ENCODE peak calls at places on chromosome 4, in five cellular contexts. Z is uterus, J is fibroblast of lung, C is upper lobe of right lung, H is stomach. V is an unnamed sample. For H3K4me1, the result is how much of the 10 kb centered on the place peaks cover.

GRCh38 chr4:8896506-8896905 is 24.9 kb upstream of the HMX1 start:
- DNase-seq in Z (no peak), J (no peak), C (no peak), H (no peak), V (no peak)

GRCh38 chr4:69951602-69952001 is 13.9 kb downstream of the CSN2 start:
- DNase-seq in Z (no peak), J (peak), C (no peak), H (no peak), V (no peak)

GRCh38 chr4:30619679-30620078 is 100.5 kb upstream of the PCDH7 start:
- DNase-seq in Z (no peak), J (peak), C (no peak), H (no peak), V (no peak)

GRCh38 chr4:121096629-121097028 is 24.3 kb upstream of the NDNF start:
- DNase-seq in Z (no peak), J (peak), C (no peak), H (no peak), V (no peak)

GRCh38 chr4:150256841-150257273 is 178.6 kb downstream of the DCLK2 start:
- DNase-seq in Z (no peak), J (no peak), C (no peak), H (no peak), V (peak)

GRCh38 chr4:23956601-23957364 is 66.9 kb upstream of the PPARGC1A start:
- DNase-seq in Z (no peak), J (no peak), C (no peak), H (no peak), V (no peak)

GRCh38 chr4:78356251-78356650 is 195.3 kb upstream of the ANXA3 start:
- DNase-seq in Z (no peak), J (peak), C (no peak), H (no peak), V (no peak)

GRCh38 chr4:170464614-170465197 is 374.9 kb upstream of the AADAT start:
- DNase-seq in Z (no peak), J (no peak), C (no peak), H (no peak), V (no peak)

GRCh38 chr4:98509641-98510170 is 148.7 kb downstream of the TSPAN5 start:
- DNase-seq in Z (no peak), J (no peak), C (no peak), H (no peak), V (no peak)

GRCh38 chr4:10173039-10173753 is 56.6 kb upstream of the WDR1 start:
- DNase-seq in Z (peak), J (peak), C (no peak), H (peak), V (no peak)

GRCh38 chr4:70114091-70114490 is 39.9 kb upstream of the PRR27 start:
- DNase-seq in Z (no peak), J (no peak), C (no peak), H (no peak), V (no peak)

GRCh38 chr4:77852892-77853495 is 9.6 kb upstream of the MRPL1 start:
- DNase-seq in Z (no peak), J (no peak), C (no peak), H (no peak), V (no peak)

GRCh38 chr4:30757357-30757756 is 37.2 kb downstream of the PCDH7 start:
- DNase-seq in Z (no peak), J (peak), C (no peak), H (no peak), V (no peak)

GRCh38 chr4:60389636-60390035 is 810.5 kb upstream of the ADGRL3 start:
- DNase-seq in Z (no peak), J (peak), C (no peak), H (no peak), V (no peak)

GRCh38 chr4:74316397-74316796 is 8.1 kb downstream of the EPGN start:
- DNase-seq in Z (no peak), J (no peak), C (no peak), H (no peak), V (no peak)

GRCh38 chr4:152512483-152512882 is 23.4 kb downstream of the FBXW7 start:
- DNase-seq in Z (no peak), J (no peak), C (no peak), H (no peak), V (no peak)
- H3K4me1 ChIP-seq in Z (under half), J (under half), C (under half), H (under half), V (under half)

GRCh38 chr4:95549246-95550138 is 719 bp upstream of the UNC5C start:
- DNase-seq in Z (peak), J (peak), C (peak), H (peak), V (peak)

GRCh38 chr4:95548738-95549245 is at the start of gene UNC5C:
- DNase-seq in Z (peak), J (peak), C (peak), H (peak), V (peak)

GRCh38 chr4:95551653-95552052 is 2.9 kb upstream of the UNC5C start:
- DNase-seq in Z (no peak), J (no peak), C (no peak), H (no peak), V (no peak)

GRCh38 chr4:95552942-95553550 is 4.3 kb upstream of the UNC5C start:
- DNase-seq in Z (no peak), J (no peak), C (no peak), H (no peak), V (no peak)

GRCh38 chr4:95550566-95550965 is 1.8 kb upstream of the UNC5C start:
- DNase-seq in Z (no peak), J (no peak), C (no peak), H (no peak), V (no peak)
- TF ChIP-seq CTCF in Z (no peak), J (no peak), C (no peak), H (no peak), V (no peak)

DNA sequence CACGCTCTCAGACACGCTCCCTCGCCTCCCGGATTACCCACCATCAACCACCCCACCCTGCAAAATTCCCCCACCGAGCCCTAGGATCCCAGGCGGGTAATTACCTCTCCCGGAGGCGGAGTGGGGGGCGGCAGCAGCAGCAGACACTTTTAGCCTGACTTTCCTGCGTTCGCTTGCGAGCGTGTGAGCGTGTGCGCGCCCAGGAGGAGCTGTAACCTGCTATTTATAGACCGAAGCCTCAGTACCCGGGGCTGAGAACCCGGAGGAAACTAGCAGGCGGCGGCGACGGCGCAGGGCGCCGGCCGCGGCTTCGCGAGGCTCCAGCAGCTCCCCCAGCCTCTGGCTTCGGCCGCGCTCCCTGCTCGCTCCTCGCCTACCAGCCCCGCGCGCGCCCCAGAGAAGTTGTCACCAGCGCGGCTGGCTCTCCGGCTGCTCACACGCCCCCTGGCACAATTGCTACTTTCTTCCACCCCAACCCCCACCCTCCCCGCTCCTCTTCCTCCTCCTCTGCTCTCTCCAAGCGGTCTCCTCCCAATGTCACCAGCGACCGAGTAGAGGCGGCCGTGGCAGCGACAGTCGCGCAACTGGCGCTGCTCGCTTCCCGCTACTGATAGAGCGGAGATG is at the start of gene INPP4B:
- DNase-seq in Z (peak), J (peak), C (peak), H (peak), V (peak)
- H3K4me3 ChIP-seq in Z (peak), J (peak), C (peak), H (peak), V (peak)

DNA sequence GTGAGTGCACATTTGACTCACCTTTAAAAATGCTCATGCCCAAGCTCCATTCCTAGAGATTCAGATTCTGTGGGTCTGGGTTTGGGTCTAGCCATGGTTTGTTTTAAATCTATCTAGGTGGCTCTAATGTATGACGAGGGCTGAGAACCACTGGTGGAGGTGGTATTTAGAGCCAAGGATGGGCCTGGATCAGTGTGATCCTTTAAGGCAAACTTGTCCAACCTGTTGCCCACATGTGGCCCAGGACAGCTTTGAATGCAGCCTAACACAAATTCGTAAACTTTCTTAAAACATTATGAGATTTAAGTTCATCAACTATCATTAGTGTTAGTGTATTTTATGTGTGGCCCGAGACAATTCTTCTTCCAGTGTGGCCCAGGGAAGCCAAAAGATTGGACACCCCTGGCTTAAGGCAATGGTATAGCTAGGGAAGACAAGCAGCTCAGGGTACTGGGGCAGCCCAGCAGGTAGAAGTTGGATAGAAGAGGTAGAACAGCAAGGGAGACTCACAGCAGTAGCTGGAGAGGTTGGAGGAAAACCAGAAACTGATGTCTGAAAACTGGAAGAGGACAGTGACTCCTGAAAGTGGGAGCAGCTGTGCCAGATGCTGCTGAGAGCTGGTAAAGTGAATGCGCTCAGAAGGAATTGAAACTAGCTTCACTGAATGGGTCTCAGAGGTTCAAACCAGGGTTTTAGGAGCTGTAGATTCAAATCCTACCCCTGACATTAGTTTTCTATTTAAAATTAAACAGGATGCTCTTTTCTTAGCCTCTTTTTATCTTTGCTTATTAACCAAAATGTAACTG is 18.2 kb downstream of the ADD1 start:
- DNase-seq in Z (no peak), J (no peak), C (no peak), H (no peak), V (no peak)
- H3K4me1 ChIP-seq in Z (under half), J (under half), C (half or more), H (half or more), V (half or more)

GRCh38 chr4:7877131-7877530 is 62.5 kb downstream of the AFAP1 start:
- DNase-seq in Z (no peak), J (no peak), C (no peak), H (no peak), V (no peak)

GRCh38 chr4:7878323-7878722 is 61.3 kb downstream of the AFAP1 start:
- DNase-seq in Z (no peak), J (no peak), C (no peak), H (no peak), V (no peak)

GRCh38 chr4:7874838-7875237 is 64.8 kb downstream of the AFAP1 start:
- DNase-seq in Z (no peak), J (no peak), C (no peak), H (no peak), V (no peak)

GRCh38 chr4:7873881-7874280 is 65.8 kb downstream of the AFAP1 start:
- DNase-seq in Z (no peak), J (peak), C (no peak), H (no peak), V (no peak)

DNA sequence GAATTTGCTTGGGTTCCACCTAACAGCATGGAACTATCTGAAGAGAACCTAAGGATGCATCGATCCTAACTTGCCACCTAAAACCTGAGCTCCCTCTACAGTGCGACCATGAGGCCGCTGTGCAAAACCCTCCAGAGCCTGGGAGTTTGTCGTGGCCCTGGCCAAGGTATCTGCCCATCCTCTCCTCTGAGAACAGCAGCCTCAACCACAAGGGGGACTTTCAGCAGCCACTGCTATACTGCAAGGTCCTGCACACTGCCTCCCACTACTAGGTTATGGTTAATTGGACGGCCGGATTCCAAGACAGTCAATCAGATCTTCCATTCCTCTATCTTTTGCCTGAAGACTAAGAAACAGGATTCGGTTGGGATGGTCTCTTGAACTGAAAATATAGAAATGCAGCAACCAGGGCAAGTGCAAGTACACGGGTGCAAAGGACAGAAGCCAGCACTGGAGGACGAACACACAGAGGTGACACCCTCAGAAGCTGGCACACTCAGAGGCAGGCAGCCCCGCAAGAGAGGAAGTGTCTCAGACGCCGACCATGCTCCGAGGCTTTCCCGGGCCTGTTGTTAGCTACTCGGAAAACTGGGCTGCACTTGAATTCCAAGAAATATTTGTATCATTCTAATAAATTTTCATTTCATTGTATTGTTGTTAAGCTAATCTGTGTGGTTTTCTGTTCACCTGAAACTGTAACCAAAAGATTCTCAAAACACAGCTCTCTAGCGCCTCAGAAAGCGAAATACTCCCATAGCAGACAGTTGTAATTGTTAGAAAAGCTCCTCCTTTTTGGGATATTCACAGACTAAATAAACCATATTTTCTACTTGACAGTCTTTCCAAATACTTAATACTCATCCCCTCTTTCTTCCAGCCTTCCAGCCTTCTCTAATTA is 63.3 kb downstream of the AFAP1 start:
- DNase-seq in Z (peak), J (peak), C (no peak), H (no peak), V (no peak)
- TF ChIP-seq CTCF in Z (no peak), J (peak), C (peak), H (peak), V (no peak)

GRCh38 chr4:89358935-89359364 is 51.4 kb upstream of the GPRIN3 start:
- DNase-seq in Z (no peak), J (peak), C (no peak), H (no peak), V (no peak)

GRCh38 chr4:89365375-89366170 is 58.0 kb upstream of the GPRIN3 start:
- DNase-seq in Z (no peak), J (no peak), C (no peak), H (no peak), V (no peak)

GRCh38 chr4:89363786-89364185 is 56.2 kb upstream of the GPRIN3 start:
- DNase-seq in Z (no peak), J (no peak), C (no peak), H (no peak), V (no peak)

GRCh38 chr4:89364559-89364958 is 57.0 kb upstream of the GPRIN3 start:
- DNase-seq in Z (no peak), J (no peak), C (no peak), H (no peak), V (no peak)

GRCh38 chr4:89363156-89363555 is 55.6 kb upstream of the GPRIN3 start:
- DNase-seq in Z (no peak), J (no peak), C (no peak), H (no peak), V (no peak)
- H3K4me3 ChIP-seq in Z (no peak), J (no peak), C (no peak), H (no peak), V (no peak)

GRCh38 chr4:132564920-132565319 is 584.2 kb upstream of the PCDH10 start:
- DNase-seq in Z (no peak), J (no peak), C (no peak), H (no peak), V (no peak)
- H3K4me1 ChIP-seq in Z (under half), J (under half), C (under half), H (under half), V (under half)

DNA sequence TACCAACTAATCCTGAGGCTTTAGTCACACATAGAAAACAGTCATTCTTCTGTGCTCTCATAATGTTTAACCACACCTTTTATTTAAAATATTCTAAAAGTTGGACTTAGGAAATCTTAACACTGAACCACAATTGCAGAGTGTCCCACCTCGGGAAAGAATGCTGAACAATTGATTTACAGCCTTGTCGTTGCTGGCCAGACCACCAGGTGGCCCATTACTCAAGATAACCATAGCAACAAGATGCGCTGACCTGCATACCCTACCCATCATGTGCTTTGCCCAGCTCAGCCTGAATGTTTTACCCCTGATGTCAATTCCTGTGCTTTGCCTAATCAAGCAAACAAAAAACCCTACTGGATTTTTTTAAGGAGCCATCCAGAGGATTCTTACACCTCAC is 100.7 kb downstream of the ARSJ start:
- DNase-seq in Z (no peak), J (peak), C (no peak), H (no peak), V (no peak)
- TF ChIP-seq CTCF in Z (no peak), J (peak), C (no peak), H (no peak), V (no peak)

DNA sequence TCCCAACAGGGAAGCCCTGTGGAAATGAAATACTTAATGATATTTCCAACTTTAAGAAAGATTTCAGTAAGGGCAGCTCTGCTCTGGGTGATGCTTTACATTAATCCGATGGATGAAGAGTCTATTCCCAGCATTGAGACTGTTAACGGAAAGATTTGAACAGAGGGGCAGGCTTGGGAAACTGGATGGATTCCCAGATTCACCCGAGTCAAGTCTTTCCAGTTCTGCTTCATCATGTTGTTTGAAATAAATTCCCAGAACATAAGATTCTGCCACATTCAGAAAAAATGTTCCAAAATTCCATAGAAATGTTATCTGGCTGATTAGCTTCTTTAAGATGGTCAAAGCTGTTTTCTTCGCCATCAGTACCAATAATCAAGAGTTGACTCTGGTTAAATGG is 245.9 kb downstream of the FBXW7 start:
- DNase-seq in Z (no peak), J (no peak), C (no peak), H (no peak), V (no peak)
- H3K4me3 ChIP-seq in Z (no peak), J (no peak), C (no peak), H (no peak), V (no peak)

DNA sequence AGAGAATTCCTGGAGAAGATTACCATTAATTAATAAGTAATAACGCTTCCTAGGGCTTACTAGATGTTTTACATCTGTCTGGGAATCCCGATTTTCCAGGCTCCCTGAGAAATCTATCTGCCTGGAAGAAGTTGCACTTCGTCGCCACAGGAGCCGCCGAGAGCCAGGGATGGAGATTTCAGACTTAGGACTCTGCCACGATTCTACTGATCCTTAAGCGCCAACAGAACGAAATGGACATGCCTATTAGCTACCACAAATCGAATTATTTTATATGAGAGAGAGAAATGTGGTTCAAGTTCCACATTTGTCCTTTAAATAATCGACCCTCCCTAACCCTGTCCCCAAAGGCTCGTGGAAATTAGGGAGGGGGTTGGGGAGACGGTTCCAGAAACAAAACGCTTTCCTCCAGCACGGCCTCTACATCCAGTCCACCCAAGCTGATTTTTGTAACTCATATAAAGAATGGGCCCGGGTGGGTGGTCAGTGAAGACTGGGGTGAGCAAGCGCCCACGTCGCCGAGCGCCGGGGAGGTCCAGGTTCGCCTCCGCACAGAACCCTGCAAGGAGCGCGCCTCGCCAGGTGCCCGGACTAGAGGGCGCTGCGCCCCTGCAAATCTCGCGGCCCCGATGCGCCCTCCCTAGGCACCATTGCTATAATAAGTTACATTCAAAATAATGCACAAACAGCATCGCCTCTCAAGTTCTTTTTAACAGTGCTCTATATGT is 1.9 kb upstream of the FAT1 start:
- DNase-seq in Z (peak), J (peak), C (peak), H (peak), V (peak)
- H3K4me1 ChIP-seq in Z (under half), J (under half), C (under half), H (half or more), V (under half)

V was measured in mucosa of descending colon.